ENCODE peak calls at places on chromosome 12, in four cellular contexts. H is A549, W is HepG2, D is ovary. I is an unnamed sample.

GRCh38 chr12:583251-583869 is 79.9 kb downstream of the NINJ2 start:
- DNase-seq in H (no peak), D (no peak), W (peak), I (peak)

GRCh38 chr12:6745751-6746525 is 7.0 kb downstream of the MLF2 start:
- DNase-seq in D (no peak), W (no peak), H (no peak), I (peak)

GRCh38 chr12:65867428-65867827 is 43.1 kb downstream of the HMGA2 start:
- DNase-seq in W (no peak), D (no peak), H (no peak), I (no peak)

GRCh38 chr12:3604750-3605638 is 114.0 kb downstream of the PRMT8 start:
- DNase-seq in D (peak), H (no peak), W (no peak), I (no peak)

GRCh38 chr12:24535334-24536019 is 413.4 kb downstream of the BCAT1 start:
- DNase-seq in D (no peak), H (no peak), W (no peak), I (no peak)

GRCh38 chr12:89971880-89972279 is 263.2 kb upstream of the ATP2B1 start:
- DNase-seq in H (peak), W (no peak), D (no peak), I (no peak)

GRCh38 chr12:76878045-76878898 is 547 bp downstream of the CSRP2 start:
- DNase-seq in D (peak), H (peak), W (peak), I (peak)

GRCh38 chr12:26643532-26644315 is 189.3 kb downstream of the ITPR2 start:
- DNase-seq in H (no peak), W (no peak), D (no peak), I (no peak)

DNA sequence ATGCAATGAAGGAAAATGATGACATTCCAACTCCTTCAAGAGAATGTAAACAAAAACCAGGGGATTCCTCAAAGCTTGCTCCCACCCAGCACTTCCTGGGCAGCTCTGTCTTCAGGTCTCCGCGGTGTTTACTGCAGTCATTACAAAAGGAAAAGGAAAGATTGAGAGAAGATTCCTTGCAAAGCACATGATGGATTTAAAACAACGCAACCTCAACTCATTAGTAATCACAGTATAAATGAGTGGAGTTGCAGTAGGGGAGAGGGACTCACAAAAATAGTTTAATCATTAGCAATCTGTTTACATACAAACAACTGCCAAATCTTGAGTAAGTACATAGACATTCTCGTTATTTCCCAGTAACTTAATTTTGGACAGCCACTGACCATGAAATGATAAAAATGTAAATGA is 49.7 kb upstream of the OVCH1 start:
- DNase-seq in W (no peak), H (no peak), D (no peak), I (no peak)
- TF ChIP-seq EP300 in W (no peak), H (no peak), D (no peak), I (no peak)

GRCh38 chr12:28294300-28294699 is 104.0 kb downstream of the CCDC91 start:
- DNase-seq in H (no peak), D (no peak), W (no peak), I (no peak)
- H3K27ac ChIP-seq in H (no peak), D (no peak), W (no peak), I (no peak)

DNA sequence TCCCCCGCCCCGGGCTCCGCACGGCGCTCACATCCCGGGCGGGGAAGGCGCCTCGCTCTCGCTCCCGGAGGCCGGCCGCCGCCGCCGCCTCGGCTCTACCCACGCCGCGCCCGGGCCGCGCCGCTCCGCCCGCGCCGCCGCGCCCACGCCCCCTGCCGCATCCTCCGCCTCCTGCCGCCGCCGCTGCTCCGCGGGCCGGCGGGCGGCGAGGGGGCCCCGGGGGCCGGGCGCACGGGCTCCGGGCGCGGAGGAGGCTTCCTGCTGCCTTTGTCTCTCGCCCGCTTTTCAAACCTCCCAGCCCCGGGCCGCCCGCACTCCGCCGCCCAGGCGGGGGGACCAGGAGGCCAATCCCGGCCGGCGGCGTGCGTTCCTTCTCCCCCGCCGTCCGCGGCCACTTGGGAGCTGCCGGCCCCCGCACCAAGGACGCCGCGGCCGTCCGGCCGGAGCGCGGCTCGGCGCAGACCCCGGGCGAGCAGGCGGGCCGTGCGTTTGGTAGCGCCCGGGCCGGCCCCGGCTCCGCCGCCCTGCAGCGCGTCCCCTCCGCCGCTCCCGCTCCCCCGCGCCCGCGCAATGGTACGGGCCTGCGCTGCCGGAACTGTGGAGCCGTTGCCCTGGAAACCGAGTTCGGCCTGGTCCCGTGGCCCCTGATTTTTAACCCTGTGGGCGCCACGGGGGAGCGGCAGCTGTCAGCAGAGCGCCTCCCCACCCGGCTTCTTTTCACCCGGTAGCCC is at the start of gene FBXL14:
- DNase-seq in H (peak), W (peak), D (peak), I (peak)
- TF ChIP-seq EP300 in H (no peak), W (peak), D (peak), I (no peak)

GRCh38 chr12:49969027-49969426 is 3.7 kb upstream of the AQP6 start:
- DNase-seq in H (no peak), D (no peak), W (no peak), I (no peak)
- H3K27ac ChIP-seq in H (no peak), D (no peak), W (no peak), I (no peak)

DNA sequence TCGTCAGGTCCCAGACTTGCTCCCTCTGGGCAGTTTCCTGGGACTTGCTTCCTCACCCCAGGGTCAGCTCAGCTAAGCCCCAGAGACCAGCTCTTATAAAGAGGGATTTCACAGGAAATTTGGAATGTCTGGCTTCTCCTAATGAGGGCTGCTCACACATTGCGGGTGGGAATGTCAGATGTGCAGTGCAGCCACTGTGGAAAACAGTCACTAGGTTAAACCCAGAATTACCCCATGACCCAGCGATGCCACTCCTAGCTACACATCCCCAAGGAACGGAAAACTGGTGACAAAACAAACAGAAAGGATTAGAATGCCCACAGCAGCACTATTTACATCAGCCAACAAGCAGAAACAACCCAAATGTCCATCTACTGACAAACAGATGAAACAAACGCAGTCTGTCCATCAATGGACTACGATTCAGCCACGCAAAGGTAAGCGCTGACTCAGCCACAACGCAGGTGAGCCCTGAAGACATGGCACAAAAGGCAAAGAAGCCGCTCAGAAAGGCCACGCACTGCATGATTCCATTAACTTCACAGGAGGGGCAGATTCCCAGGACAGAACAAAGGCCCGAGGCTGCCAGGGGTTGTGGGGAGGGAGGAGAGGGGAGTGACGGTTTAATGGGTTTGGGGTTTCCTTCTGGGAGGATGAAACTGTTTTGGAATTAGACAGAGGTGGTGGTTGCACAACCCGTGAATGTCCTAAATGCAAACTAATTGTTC is 63.0 kb downstream of the NCOR2 start:
- DNase-seq in D (no peak), W (no peak), H (no peak), I (no peak)
- TF ChIP-seq EP300 in D (no peak), W (no peak), H (no peak), I (no peak)

GRCh38 chr12:112488257-112488926 is 69.6 kb downstream of the PTPN11 start:
- DNase-seq in D (no peak), W (no peak), H (no peak), I (no peak)
- H3K27ac ChIP-seq in D (no peak), W (no peak), H (no peak), I (no peak)

DNA sequence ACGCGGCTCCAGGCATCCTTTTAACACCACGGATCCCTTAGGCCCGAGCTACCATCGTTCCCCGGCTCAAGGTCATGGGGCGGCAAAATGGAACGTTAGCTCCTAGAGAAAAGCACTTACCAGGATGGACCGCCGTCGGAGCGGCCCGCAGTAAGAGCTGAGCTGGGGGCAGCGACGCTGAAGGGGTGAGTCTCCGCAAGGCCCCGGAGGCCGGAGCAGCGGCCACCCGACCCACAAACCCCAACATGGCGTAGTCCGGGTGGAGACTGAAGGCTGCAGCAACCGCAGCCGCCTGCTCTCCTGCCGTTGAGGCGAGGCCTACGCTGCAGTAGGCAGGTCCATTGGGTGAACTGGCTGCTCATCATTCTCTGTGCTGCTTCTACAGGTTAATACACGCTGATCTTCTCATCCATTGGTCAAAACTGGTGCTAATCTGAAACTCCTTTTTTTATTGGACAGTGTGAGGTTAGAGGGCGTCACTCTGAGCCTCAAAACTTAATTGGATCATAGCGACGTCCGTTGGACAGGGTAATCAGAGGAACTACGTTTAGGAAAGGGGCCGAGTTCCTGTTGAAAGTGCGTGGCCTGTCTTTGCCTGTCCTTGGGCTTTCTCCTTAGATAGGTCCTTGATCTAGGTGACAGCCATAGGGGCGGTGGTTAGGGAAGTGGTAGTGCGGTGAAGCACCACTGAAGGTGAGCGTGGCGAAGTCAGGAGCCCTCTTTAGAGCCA is at the start of gene ATP5F1B:
- DNase-seq in W (peak), H (peak), D (peak), I (peak)
- TF ChIP-seq EP300 in W (no peak), H (no peak), D (no peak), I (no peak)

DNA sequence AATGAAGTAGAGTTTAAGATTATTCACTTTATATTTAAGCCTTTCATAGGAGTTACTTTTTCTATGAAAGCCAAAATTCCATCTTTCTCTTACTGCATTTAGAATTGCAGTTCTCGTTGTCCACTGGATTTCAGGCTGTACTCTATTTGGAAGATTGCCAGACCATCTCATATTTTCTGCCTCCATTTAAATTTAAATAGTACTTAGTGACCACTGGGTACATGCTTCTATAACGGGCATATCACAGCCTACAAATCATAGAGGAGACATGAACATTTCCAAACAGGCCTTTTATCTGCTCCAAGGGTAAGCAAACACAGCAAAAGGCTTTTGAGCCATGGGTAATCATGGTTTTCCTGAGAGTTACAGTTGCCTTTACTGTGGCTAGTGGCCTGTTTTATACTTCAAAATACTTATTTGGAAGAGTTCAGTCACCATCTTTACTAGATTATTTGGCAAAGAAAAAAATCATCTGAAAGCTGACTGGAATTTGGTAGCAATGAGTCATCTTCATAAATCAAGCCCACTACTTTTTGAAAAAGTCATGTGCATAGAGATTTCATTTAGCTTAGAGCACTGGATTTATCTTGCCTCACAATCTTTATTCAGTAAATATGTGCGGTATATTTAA is 15.7 kb downstream of the ANO6 start:
- DNase-seq in D (no peak), H (peak), W (peak), I (no peak)
- H3K27ac ChIP-seq in D (no peak), H (peak), W (peak), I (peak)

GRCh38 chr12:121992059-121992879 is 29.4 kb upstream of the BCL7A start:
- DNase-seq in W (peak), H (peak), D (no peak), I (no peak)
- TF ChIP-seq EP300 in W (no peak), H (no peak), D (no peak), I (no peak)

GRCh38 chr12:112346194-112346593 is 36.0 kb downstream of the HECTD4 start:
- DNase-seq in D (no peak), H (no peak), W (no peak), I (no peak)
- H3K27ac ChIP-seq in D (no peak), H (no peak), W (no peak), I (no peak)